ENCODE peak calls at places on chromosomes 3 and 15, in ten cellular contexts. I is NCI-H345; M is LoVo; G is astrocyte of the hippocampus; K is NCI-H1092; S is AG10803; V is NK-92 treated with Interleukin-12 subunit alpha and Interleukin-12 subunit beta, amount 100 ng/mL, for 24 hours; Z is stomach; R is putamen; U is activated T-cell treated with anti-CD3 and anti-CD28 coated beads, Interleukin-2, amount 50 U/mL, for 24 hours. P is an unnamed sample.

GRCh38 chr3:27312044-27312668 is 57.0 kb downstream of the NEK10 start:
- DNase-seq in I (peak; percentile 42), Z (no peak), V (no peak), R (peak; percentile 49), K (no peak), U (no peak), G (peak; percentile 88), M (peak; percentile 62), S (peak; percentile 77), P (peak; percentile 79)

GRCh38 chr3:40044487-40044886 is 235.1 kb downstream of the MYRIP start:
- DNase-seq in S (peak; percentile 99), G (peak; percentile 28), R (no peak), I (no peak), K (no peak), Z (no peak), U (no peak), V (no peak), M (no peak), P (peak; percentile 38)

GRCh38 chr3:167859610-167860009 is 124.1 kb downstream of the SERPINI1 start:
- DNase-seq in R (no peak), V (no peak), G (no peak), U (no peak), I (no peak), M (no peak), S (no peak), Z (no peak), K (no peak), P (no peak)

GRCh38 chr3:159797771-159798170 is 190.9 kb upstream of the IL12A start:
- DNase-seq in V (no peak), U (no peak), M (no peak), I (no peak), Z (no peak), G (no peak), R (no peak), S (no peak), K (no peak), P (no peak)

GRCh38 chr15:89333011-89333860 is 1.4 kb downstream of the POLG start:
- DNase-seq in Z (no peak), G (no peak), S (no peak), R (no peak), M (no peak), K (no peak), I (no peak), U (no peak), V (no peak), P (no peak)

GRCh38 chr3:186882881-186883685 is 40.6 kb downstream of the ADIPOQ start:
- DNase-seq in S (peak; percentile 57), V (peak; percentile 11), I (no peak), R (no peak), U (peak; percentile 68), M (peak; percentile 26), Z (no peak), G (peak; percentile 38), K (no peak), P (peak; percentile 72)

GRCh38 chr3:193378706-193379105 is at the start of gene ATP13A5:
- DNase-seq in M (no peak), R (no peak), G (peak; percentile 35), S (no peak), V (no peak), U (no peak), Z (no peak), K (no peak), I (no peak), P (no peak)

GRCh38 chr3:66037330-66037985 is 1.3 kb downstream of the MAGI1 start:
- DNase-seq in S (peak; percentile 35), K (no peak), M (no peak), G (peak; percentile 79), Z (peak; percentile 60), V (no peak), R (peak; percentile 64), U (no peak), I (peak; percentile 48), P (peak; percentile 38)

GRCh38 chr15:49024840-49025239 is 21.4 kb downstream of the SECISBP2L start:
- DNase-seq in Z (no peak), G (no peak), M (no peak), I (no peak), R (no peak), U (no peak), V (no peak), S (no peak), K (no peak), P (no peak)

GRCh38 chr15:52540374-52541012 is 11.8 kb upstream of the MYO5A start:
- DNase-seq in R (no peak), K (no peak), I (no peak), Z (no peak), G (no peak), V (no peak), M (no peak), S (no peak), U (no peak), P (peak; percentile 24)

GRCh38 chr15:56207092-56207491 is 36.6 kb downstream of the RFX7 start:
- DNase-seq in I (no peak), V (no peak), R (no peak), U (no peak), S (no peak), K (no peak), M (no peak), Z (no peak), G (no peak), P (no peak)

GRCh38 chr15:39213385-39213840 is 367.5 kb upstream of the THBS1 start:
- DNase-seq in M (peak; percentile 53), S (peak; percentile 95), I (no peak), V (no peak), U (no peak), R (peak; percentile 13), Z (peak; percentile 38), G (peak; percentile 98), K (no peak), P (peak; percentile 98)

GRCh38 chr3:106294121-106294520 is 425.3 kb upstream of the CBLB start:
- DNase-seq in V (no peak), S (no peak), Z (no peak), K (no peak), M (no peak), G (no peak), U (no peak), I (no peak), R (no peak), P (no peak)

GRCh38 chr15:70752142-70752754 is 11.1 kb downstream of the UACA start:
- DNase-seq in M (no peak), R (no peak), V (no peak), U (no peak), Z (no peak), K (no peak), G (no peak), I (no peak), S (peak; percentile 24), P (peak; percentile 76)

GRCh38 chr3:8759038-8759755 is 10.2 kb downstream of the OXTR start:
- DNase-seq in R (no peak), M (no peak), G (peak; percentile 51), V (no peak), K (no peak), I (no peak), S (peak; percentile 62), U (no peak), Z (no peak), P (peak; percentile 86)

GRCh38 chr3:61407397-61407796 is 154.0 kb upstream of the PTPRG start:
- DNase-seq in K (no peak), S (no peak), V (no peak), Z (no peak), R (no peak), U (no peak), M (no peak), G (no peak), I (no peak), P (no peak)

GRCh38 chr3:27721717-27722564 is at the start of gene EOMES:
- DNase-seq in K (no peak), M (peak; percentile 44), R (no peak), G (peak; percentile 70), S (no peak), I (peak; percentile 51), V (peak; percentile 74), U (peak; percentile 82), Z (peak; percentile 47), P (peak; percentile 58)

GRCh38 chr3:179027326-179027900 is 44.2 kb downstream of the ZMAT3 start:
- DNase-seq in S (peak; percentile 12), R (no peak), U (no peak), K (no peak), V (no peak), G (peak; percentile 73), M (no peak), I (no peak), Z (no peak), P (peak; percentile 79)

GRCh38 chr3:150627557-150627956 is 24.4 kb downstream of the SELENOT start:
- DNase-seq in Z (no peak), M (no peak), S (no peak), R (no peak), V (no peak), U (no peak), K (no peak), I (no peak), G (no peak), P (no peak)

GRCh38 chr3:151437047-151437446 is 23.8 kb downstream of the IGSF10 start:
- DNase-seq in U (no peak), S (no peak), K (no peak), G (no peak), I (no peak), V (no peak), R (no peak), M (no peak), Z (no peak), P (no peak)

GRCh38 chr15:69854521-69855171 is 243.1 kb downstream of the TLE3 start:
- DNase-seq in K (no peak), G (peak; percentile 92), I (no peak), U (no peak), M (no peak), S (peak; percentile 85), R (no peak), Z (no peak), V (no peak), P (peak; percentile 86)

P was measured in astrocyte of the spinal cord.